ENCODE peak calls at places on chromosomes 16 and 17, in six cellular contexts. E is activated CD4-positive, alpha-beta T cell treated with anti-CD3 and anti-CD28 coated beads for 24 hours; Y is LNCaP clone FGC; D is cardiac muscle cell; R is brain microvascular endothelial cell; K is stimulated activated CD8-positive, alpha-beta memory T cell treated with anti-CD3 and anti-CD28 coated beads, Interleukin-2, amount 100 ng/mL, for 48 hours. J is an unnamed sample.

GRCh38 chr17:31678431-31678830 is 180.6 kb downstream of the COPRS start:
- DNase-seq in E (no peak), Y (no peak), D (peak; percentile 23), R (no peak), K (no peak), J (peak; percentile 41)

GRCh38 chr16:1273816-1274215 is 17.9 kb downstream of the TPSD1 start:
- DNase-seq in E (no peak), Y (no peak), D (no peak), R (no peak), K (no peak), J (no peak)

GRCh38 chr16:89330177-89330856 is 112.8 kb downstream of the ZNF778 start:
- DNase-seq in E (no peak), Y (no peak), D (peak; percentile 36), R (peak; percentile 63), K (no peak), J (peak; percentile 52)

GRCh38 chr16:77540656-77541055 is 105.8 kb upstream of the ADAMTS18 start:
- DNase-seq in E (no peak), Y (no peak), D (peak; percentile 62), R (peak; percentile 85), K (no peak), J (no peak)

GRCh38 chr17:55527520-55528118 is 16.4 kb upstream of the SMIM36 start:
- DNase-seq in E (no peak), Y (peak; percentile 46), D (peak; percentile 80), R (peak; percentile 47), K (no peak), J (peak; percentile 65)

GRCh38 chr17:4806420-4806769 is 557 bp upstream of the PLD2 start:
- DNase-seq in E (no peak), Y (no peak), D (peak; percentile 7), R (no peak), K (no peak), J (no peak)

GRCh38 chr17:42629420-42630009 is 20.0 kb downstream of the TUBG1 start:
- DNase-seq in E (no peak), Y (no peak), D (peak; percentile 34), R (no peak), K (no peak), J (no peak)

GRCh38 chr16:81695431-81695890 is 83.6 kb upstream of the PLCG2 start:
- DNase-seq in E (no peak), Y (no peak), D (peak; percentile 77), R (no peak), K (no peak), J (peak; percentile 4)

GRCh38 chr16:58515125-58515870 is at the start of gene SETD6:
- DNase-seq in E (peak; percentile 56), Y (peak; percentile 89), D (peak; percentile 92), R (peak; percentile 85), K (peak; percentile 67), J (peak; percentile 84)

GRCh38 chr16:55179858-55180585 is 144.0 kb upstream of the IRX6 start:
- DNase-seq in E (no peak), Y (no peak), D (no peak), R (no peak), K (no peak), J (no peak)

GRCh38 chr17:80586464-80587228 is 42.0 kb downstream of the RPTOR start:
- DNase-seq in E (no peak), Y (no peak), D (no peak), R (peak; percentile 96), K (no peak), J (peak; percentile 90)

GRCh38 chr16:29694384-29695195 is 15.6 kb downstream of the QPRT start:
- DNase-seq in E (no peak), Y (no peak), D (no peak), R (no peak), K (no peak), J (no peak)

GRCh38 chr17:62614142-62614541 is 13.3 kb upstream of the MRC2 start:
- DNase-seq in E (no peak), Y (no peak), D (peak; percentile 87), R (peak; percentile 89), K (no peak), J (peak; percentile 92)

GRCh38 chr17:17125136-17126084 is 80.7 kb downstream of the PLD6 start:
- DNase-seq in E (no peak), Y (no peak), D (no peak), R (no peak), K (no peak), J (no peak)

GRCh38 chr16:84687715-84688114 is 12.1 kb upstream of the USP10 start:
- DNase-seq in E (no peak), Y (no peak), D (peak; percentile 82), R (peak; percentile 84), K (no peak), J (peak; percentile 96)

GRCh38 chr16:2963611-2964415 is at the start of gene KREMEN2:
- DNase-seq in E (no peak), Y (no peak), D (no peak), R (no peak), K (no peak), J (no peak)

GRCh38 chr16:74275031-74275636 is 21.5 kb upstream of the PSMD7 start:
- DNase-seq in E (no peak), Y (no peak), D (peak; percentile 42), R (no peak), K (no peak), J (peak; percentile 28)

GRCh38 chr17:32847977-32848376 is 28.9 kb downstream of the MYO1D start:
- DNase-seq in E (no peak), Y (no peak), D (no peak), R (no peak), K (no peak), J (no peak)

GRCh38 chr16:59964232-59964924 is 1230.3 kb upstream of the GOT2 start:
- DNase-seq in E (no peak), Y (no peak), D (no peak), R (no peak), K (no peak), J (no peak)

GRCh38 chr17:12738624-12739023 is 50.7 kb upstream of the ARHGAP44 start:
- DNase-seq in E (no peak), Y (no peak), D (no peak), R (no peak), K (no peak), J (no peak)

GRCh38 chr17:72614476-72614870 is 478.0 kb downstream of the SLC39A11 start:
- DNase-seq in E (no peak), Y (peak; percentile 86), D (no peak), R (no peak), K (no peak), J (no peak)

GRCh38 chr16:81625544-81626152 is 153.4 kb upstream of the PLCG2 start:
- DNase-seq in E (no peak), Y (no peak), D (no peak), R (no peak), K (no peak), J (peak; percentile 43)

GRCh38 chr17:6435051-6435450 is at the start of gene AIPL1:
- DNase-seq in E (no peak), Y (no peak), D (no peak), R (no peak), K (no peak), J (no peak)

GRCh38 chr16:69166221-69166833 is 20.6 kb upstream of the SNTB2 start:
- DNase-seq in E (peak; percentile 64), Y (no peak), D (peak; percentile 33), R (peak; percentile 28), K (peak; percentile 64), J (peak; percentile 82)

GRCh38 chr17:28119049-28119448 is 76.6 kb downstream of the NLK start:
- DNase-seq in E (no peak), Y (no peak), D (no peak), R (no peak), K (no peak), J (no peak)

J was measured in IMR-90.